ENCODE peak calls at places on chromosomes 7 and 10, in five cellular contexts. One of them, this sample, is unnamed.
A peak's percentile ranks its signal among the peaks of the same experiment; 100 is the strongest.

GRCh38 chr7:142439739-142440138 is 181.9 kb upstream of the PRSS58 start:
- DNase-seq in nucleus accumbens: no peak
- DNase-seq in amniotic stem cell: no peak
- DNase-seq in A172: no peak
- DNase-seq in CD8-positive, alpha-beta T cell: no peak
- DNase-seq in this sample: no peak

GRCh38 chr7:84783161-84783803 is 403.6 kb downstream of the SEMA3D start:
- DNase-seq in nucleus accumbens: no peak
- DNase-seq in A172: no peak
- DNase-seq in amniotic stem cell: no peak
- DNase-seq in CD8-positive, alpha-beta T cell: no peak
- DNase-seq in this sample: peak; percentile 31

GRCh38 chr10:77939561-77940001 is 13.0 kb upstream of the DLG5 start:
- DNase-seq in amniotic stem cell: no peak
- DNase-seq in nucleus accumbens: no peak
- DNase-seq in A172: peak; percentile 19
- DNase-seq in CD8-positive, alpha-beta T cell: no peak
- DNase-seq in this sample: no peak

GRCh38 chr10:60424971-60425370 is 35.3 kb upstream of the ANK3 start:
- DNase-seq in A172: no peak
- DNase-seq in nucleus accumbens: peak; percentile 4
- DNase-seq in CD8-positive, alpha-beta T cell: no peak
- DNase-seq in amniotic stem cell: no peak
- DNase-seq in this sample: no peak

GRCh38 chr7:153567426-153567825 is 484.8 kb upstream of the DPP6 start:
- DNase-seq in amniotic stem cell: no peak
- DNase-seq in nucleus accumbens: no peak
- DNase-seq in A172: no peak
- DNase-seq in CD8-positive, alpha-beta T cell: no peak
- DNase-seq in this sample: no peak

GRCh38 chr7:22718911-22719420 is 8.0 kb upstream of the IL6 start:
- DNase-seq in CD8-positive, alpha-beta T cell: no peak
- DNase-seq in A172: no peak
- DNase-seq in amniotic stem cell: no peak
- DNase-seq in nucleus accumbens: no peak
- DNase-seq in this sample: no peak

GRCh38 chr10:30637881-30638467 is 8.4 kb upstream of the LYZL2 start:
- DNase-seq in A172: peak; percentile 87
- DNase-seq in nucleus accumbens: no peak
- DNase-seq in amniotic stem cell: peak; percentile 81
- DNase-seq in CD8-positive, alpha-beta T cell: no peak
- DNase-seq in this sample: peak; percentile 91

GRCh38 chr7:68488366-68489060 is 1109.8 kb upstream of the AUTS2 start:
- DNase-seq in A172: no peak
- DNase-seq in amniotic stem cell: no peak
- DNase-seq in nucleus accumbens: no peak
- DNase-seq in CD8-positive, alpha-beta T cell: no peak
- DNase-seq in this sample: no peak

GRCh38 chr10:92239600-92240288 is 51.1 kb downstream of the CPEB3 start:
- DNase-seq in CD8-positive, alpha-beta T cell: no peak
- DNase-seq in amniotic stem cell: no peak
- DNase-seq in nucleus accumbens: peak; percentile 44
- DNase-seq in A172: peak; percentile 7
- DNase-seq in this sample: peak; percentile 36

GRCh38 chr10:79444243-79445119 is 943 bp downstream of the ZCCHC24 start:
- DNase-seq in amniotic stem cell: no peak
- DNase-seq in nucleus accumbens: peak; percentile 26
- DNase-seq in A172: peak; percentile 69
- DNase-seq in CD8-positive, alpha-beta T cell: peak; percentile 9
- DNase-seq in this sample: peak; percentile 38

GRCh38 chr10:100186813-100187212 is 984 bp upstream of the ERLIN1 start:
- DNase-seq in CD8-positive, alpha-beta T cell: no peak
- DNase-seq in amniotic stem cell: no peak
- DNase-seq in A172: no peak
- DNase-seq in nucleus accumbens: no peak
- DNase-seq in this sample: peak; percentile 11

GRCh38 chr7:46492460-46492859 is 571.4 kb upstream of the IGFBP3 start:
- DNase-seq in CD8-positive, alpha-beta T cell: no peak
- DNase-seq in nucleus accumbens: no peak
- DNase-seq in amniotic stem cell: no peak
- DNase-seq in A172: no peak
- DNase-seq in this sample: peak; percentile 40

GRCh38 chr7:133009426-133009825 is 72.5 kb downstream of the CHCHD3 start:
- DNase-seq in amniotic stem cell: no peak
- DNase-seq in CD8-positive, alpha-beta T cell: no peak
- DNase-seq in nucleus accumbens: no peak
- DNase-seq in A172: no peak
- DNase-seq in this sample: no peak

GRCh38 chr10:129586897-129587443 is 119.9 kb downstream of the MGMT start:
- DNase-seq in CD8-positive, alpha-beta T cell: no peak
- DNase-seq in nucleus accumbens: no peak
- DNase-seq in amniotic stem cell: no peak
- DNase-seq in A172: no peak
- DNase-seq in this sample: peak; percentile 6

GRCh38 chr10:127453706-127454105 is 95.4 kb upstream of the NPS start:
- DNase-seq in amniotic stem cell: no peak
- DNase-seq in CD8-positive, alpha-beta T cell: no peak
- DNase-seq in nucleus accumbens: no peak
- DNase-seq in A172: no peak
- DNase-seq in this sample: no peak